ENCODE peak calls at places on chromosomes 11 and 22, in seven cellular contexts. B is endothelial cell of umbilical vein; C is CD8-positive, alpha-beta T cell; M is tibial nerve; I is IMR-90; Y is pancreas; T is upper lobe of right lung. D is an unnamed sample.

GRCh38 chr11:120903686-120904085 is 120.2 kb upstream of the TBCEL start:
- DNase-seq in B (no peak), C (no peak), M (no peak), I (no peak), Y (no peak), T (no peak), D (no peak)

GRCh38 chr11:66478823-66479740 is 1.2 kb upstream of the DPP3 start:
- DNase-seq in B (peak; percentile 37), C (peak; percentile 33), M (peak; percentile 22), I (peak; percentile 20), Y (peak; percentile 68), T (peak; percentile 81), D (peak; percentile 56)

GRCh38 chr11:34959770-34960169 is 43.4 kb downstream of the PDHX start:
- DNase-seq in B (no peak), C (no peak), M (no peak), I (no peak), Y (no peak), T (no peak), D (no peak)

GRCh38 chr11:31419669-31420068 is 50.0 kb downstream of the DNAJC24 start:
- DNase-seq in B (no peak), C (no peak), M (no peak), I (peak; percentile 13), Y (no peak), T (no peak), D (no peak)

GRCh38 chr11:95917188-95918036 is 6.5 kb downstream of the MTMR2 start:
- DNase-seq in B (peak; percentile 97), C (no peak), M (no peak), I (peak; percentile 30), Y (no peak), T (no peak), D (peak; percentile 36)

GRCh38 chr11:5808500-5809121 is at the start of gene OR52N2:
- DNase-seq in B (peak; percentile 72), C (peak; percentile 66), M (peak; percentile 88), I (peak; percentile 65), Y (peak; percentile 51), T (peak; percentile 67), D (peak; percentile 74)

GRCh38 chr11:85089654-85090053 is 537.5 kb downstream of the DLG2 start:
- DNase-seq in B (no peak), C (no peak), M (no peak), I (no peak), Y (no peak), T (no peak), D (no peak)

GRCh38 chr22:22235564-22235963 is 9.0 kb upstream of the VPREB1 start:
- DNase-seq in B (peak; percentile 22), C (peak; percentile 32), M (peak; percentile 27), I (no peak), Y (no peak), T (no peak), D (peak; percentile 31)

GRCh38 chr11:128726464-128727139 is 32.7 kb downstream of the FLI1 start:
- DNase-seq in B (no peak), C (peak; percentile 70), M (no peak), I (no peak), Y (no peak), T (no peak), D (no peak)

GRCh38 chr11:20208622-20209090 is 48.4 kb upstream of the DBX1 start:
- DNase-seq in B (no peak), C (no peak), M (no peak), I (no peak), Y (no peak), T (no peak), D (no peak)

GRCh38 chr11:116112031-116112935 is 608.1 kb upstream of the CADM1 start:
- DNase-seq in B (no peak), C (no peak), M (no peak), I (no peak), Y (no peak), T (no peak), D (no peak)

GRCh38 chr11:74896311-74896710 is 52.6 kb downstream of the XRRA1 start:
- DNase-seq in B (no peak), C (no peak), M (no peak), I (no peak), Y (no peak), T (no peak), D (no peak)

GRCh38 chr11:4454031-4454430 is 4.9 kb downstream of the OR52K2 start:
- DNase-seq in B (no peak), C (no peak), M (no peak), I (no peak), Y (no peak), T (no peak), D (no peak)

GRCh38 chr22:44384563-44384940 is 71.8 kb upstream of the SHISAL1 start:
- DNase-seq in B (no peak), C (no peak), M (no peak), I (no peak), Y (no peak), T (peak; percentile 48), D (no peak)

GRCh38 chr11:28049338-28050216 is 58.4 kb downstream of the KIF18A start:
- DNase-seq in B (peak; percentile 74), C (no peak), M (no peak), I (peak; percentile 54), Y (no peak), T (no peak), D (peak; percentile 43)

GRCh38 chr11:122439911-122440782 is 215.4 kb upstream of the UBASH3B start:
- DNase-seq in B (peak; percentile 10), C (no peak), M (peak; percentile 37), I (peak; percentile 45), Y (peak; percentile 22), T (no peak), D (peak; percentile 5)

GRCh38 chr22:29625090-29625825 is 21.8 kb downstream of the NF2 start:
- DNase-seq in B (peak; percentile 78), C (peak; percentile 28), M (peak; percentile 40), I (peak; percentile 85), Y (peak; percentile 44), T (no peak), D (peak; percentile 54)

GRCh38 chr11:86784247-86784681 is 16.1 kb upstream of the PRSS23 start:
- DNase-seq in B (no peak), C (no peak), M (no peak), I (peak; percentile 49), Y (no peak), T (no peak), D (no peak)

GRCh38 chr22:48510599-48510998 is 1317.1 kb downstream of the BRD1 start:
- DNase-seq in B (no peak), C (no peak), M (no peak), I (no peak), Y (no peak), T (no peak), D (no peak)

GRCh38 chr11:86192858-86193257 is 51.7 kb upstream of the EED start:
- DNase-seq in B (no peak), C (no peak), M (no peak), I (no peak), Y (no peak), T (no peak), D (peak; percentile 56)

GRCh38 chr22:20219667-20220628 is 48.2 kb downstream of the RTN4R start:
- DNase-seq in B (no peak), C (no peak), M (no peak), I (no peak), Y (no peak), T (no peak), D (no peak)

DNA sequence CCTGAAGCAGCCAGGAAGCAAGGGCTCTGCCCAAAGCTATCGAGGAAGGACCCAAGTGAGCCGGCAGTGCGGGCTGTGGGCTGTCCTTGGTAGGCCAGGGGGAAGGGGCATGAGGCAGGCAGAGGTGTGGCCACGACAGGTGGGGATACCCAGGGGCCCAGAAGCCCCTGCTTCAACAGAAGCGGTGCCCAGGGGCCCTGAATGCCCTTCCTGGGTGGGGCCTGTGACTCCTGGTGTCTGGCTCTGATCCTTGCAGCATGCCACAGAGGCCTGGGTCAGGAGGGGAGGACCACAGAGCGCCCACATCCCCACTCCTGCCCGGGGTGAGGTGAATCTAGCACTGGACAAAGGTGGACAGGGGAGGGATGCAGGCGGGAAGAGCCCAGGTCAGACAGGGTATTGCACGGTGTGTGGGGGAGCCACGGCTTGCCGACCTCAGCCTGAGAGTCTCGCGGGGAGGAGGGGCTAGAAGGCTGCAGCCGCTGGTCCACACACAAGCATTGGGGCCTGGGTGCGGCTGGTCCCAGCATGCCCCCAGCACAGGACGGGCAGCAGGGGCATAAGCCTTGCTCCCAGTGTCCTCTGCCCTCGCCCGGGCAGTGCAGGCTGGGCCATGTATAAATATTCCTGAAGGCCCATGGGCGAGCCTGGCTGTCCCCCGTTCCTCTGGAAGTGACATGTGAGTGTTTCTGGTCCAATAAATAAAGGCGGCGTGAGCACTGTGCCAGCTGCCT is 19.0 kb downstream of the MAFF start:
- DNase-seq in B (no peak), C (no peak), M (no peak), I (no peak), Y (no peak), T (no peak), D (no peak)
- H3K4me1 ChIP-seq in B (peaks cover 40% of the 10 kb centered on the region), C (no peaks in the 10 kb centered on the region), M (peaks cover 28% of the 10 kb centered on the region), I (peaks cover 17% of the 10 kb centered on the region), Y (no peaks in the 10 kb centered on the region), T (peaks cover 25% of the 10 kb centered on the region), D (peaks cover 3% of the 10 kb centered on the region)

DNA sequence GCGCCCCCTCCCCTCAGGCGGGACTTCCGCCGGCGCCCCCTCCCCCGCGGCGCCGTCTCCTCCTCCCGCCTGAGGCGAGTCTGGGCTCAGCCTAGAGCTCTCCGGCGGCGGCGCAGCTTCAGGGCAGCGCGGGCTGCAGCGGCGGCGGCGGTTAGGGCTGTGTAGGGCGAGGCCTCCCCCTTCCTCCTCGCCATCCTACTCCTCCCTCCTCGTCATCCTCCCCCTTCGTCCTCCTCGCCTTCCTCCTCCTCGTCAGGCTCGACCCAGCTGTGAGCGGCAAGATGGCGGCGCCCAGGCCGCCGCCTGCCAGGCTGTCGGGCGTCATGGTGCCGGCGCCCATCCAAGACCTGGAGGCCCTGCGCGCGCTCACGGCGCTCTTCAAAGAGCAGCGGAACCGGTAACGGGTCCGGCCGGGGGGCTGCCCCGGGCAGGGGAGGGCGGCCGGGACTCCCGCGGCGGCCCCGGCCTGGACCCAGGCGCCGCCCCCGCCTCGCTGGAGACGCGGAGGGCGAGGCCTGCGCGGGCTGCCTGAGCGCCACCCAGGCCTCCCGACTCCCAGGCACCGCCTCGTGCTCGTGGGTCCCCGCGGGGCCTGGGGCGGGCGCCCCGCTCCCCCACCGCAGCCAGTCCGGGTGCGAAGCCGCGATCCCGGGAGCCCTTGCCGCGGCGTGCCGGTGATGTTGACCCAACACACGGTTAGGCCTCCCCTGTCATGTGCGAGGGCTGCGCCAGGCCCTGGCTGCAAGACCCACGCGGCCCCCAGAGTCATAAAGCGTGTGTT is at the start of gene ATXN10:
- DNase-seq in B (peak; percentile 77), C (peak; percentile 64), M (peak; percentile 37), I (peak; percentile 65), Y (peak; percentile 74), T (peak; percentile 87), D (peak; percentile 57)
- H3K27ac ChIP-seq in B (peak within 1 kb of the TSS; percentile 29), C (peak within 1 kb of the TSS; percentile 60), M (peak within 1 kb of the TSS; percentile 85), I (peak within 1 kb of the TSS; percentile 99), Y (peak within 1 kb of the TSS; percentile 72), T (peak within 1 kb of the TSS; percentile 88), D (peak within 1 kb of the TSS; percentile 85)

DNA sequence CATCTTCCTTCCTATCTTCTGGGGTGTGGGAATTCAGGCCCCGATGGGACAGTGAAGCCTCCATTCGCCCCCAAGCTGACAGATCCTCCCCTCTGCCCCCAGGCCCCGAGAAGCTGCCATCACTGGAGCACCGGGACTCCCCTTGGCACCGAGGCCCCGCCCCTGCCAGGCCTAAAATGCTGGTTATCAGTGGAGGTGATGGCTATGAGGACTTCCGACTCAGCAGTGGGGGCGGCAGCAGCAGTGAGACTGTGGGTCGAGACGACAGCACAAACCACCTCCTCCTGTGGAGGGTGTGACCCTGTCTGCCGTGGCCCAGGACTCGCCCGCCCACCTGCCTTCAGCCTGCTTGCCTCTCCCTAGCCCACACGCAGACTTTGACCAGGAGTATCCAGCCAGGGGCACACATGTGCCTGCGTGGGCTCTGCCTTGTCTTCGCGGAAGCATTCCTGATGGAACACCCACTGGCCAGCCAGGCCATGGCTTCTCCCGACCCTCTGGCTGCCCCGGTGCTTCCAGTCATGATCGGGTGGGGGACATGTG is 8.6 kb upstream of the RELT start:
- DNase-seq in B (no peak), C (no peak), M (no peak), I (no peak), Y (no peak), T (no peak), D (no peak)
- H3K4me1 ChIP-seq in B (peaks cover 15% of the 10 kb centered on the region), C (peaks cover 29% of the 10 kb centered on the region), M (peaks cover 6% of the 10 kb centered on the region), I (no peaks in the 10 kb centered on the region), Y (no peaks in the 10 kb centered on the region), T (peaks cover 10% of the 10 kb centered on the region), D (no peaks in the 10 kb centered on the region)

GRCh38 chr11:12177739-12178338 is 67.4 kb downstream of the MICAL2 start:
- DNase-seq in B (no peak), C (no peak), M (no peak), I (peak; percentile 71), Y (no peak), T (peak; percentile 64), D (no peak)
- H3K27ac ChIP-seq in B (peak overlapping the region; percentile 12), C (no peak overlapping the region), M (no peak overlapping the region), I (peak overlapping the region; percentile 93), Y (no peak overlapping the region), T (peak overlapping the region; percentile 63), D (no peak overlapping the region)

D was measured in small intestine.